ENCODE peak calls at places on chromosomes 7 and 10, in four cellular contexts. B, Q, K and S are unnamed samples.

GRCh38 chr7:130951303-130951975 is 217.4 kb upstream of the KLF14 start:
- DNase-seq in B (no peak), Q (peak; percentile 55), K (no peak), S (no peak)

GRCh38 chr7:111010833-111011232 is 80.1 kb upstream of the LRRN3 start:
- DNase-seq in K (no peak), B (no peak), Q (no peak), S (no peak)

GRCh38 chr10:128902031-128902710 is 564.9 kb upstream of the MGMT start:
- DNase-seq in B (no peak), Q (no peak), K (no peak), S (no peak)

GRCh38 chr7:71752171-71752935 is 620.4 kb downstream of the GALNT17 start:
- DNase-seq in Q (peak; percentile 30), K (peak; percentile 12), B (no peak), S (peak; percentile 79)

GRCh38 chr7:156065400-156065799 is 253.1 kb upstream of the SHH start:
- DNase-seq in Q (no peak), B (no peak), K (no peak), S (no peak)

GRCh38 chr10:98391065-98391464 is 23.9 kb downstream of the PYROXD2 start:
- DNase-seq in Q (peak; percentile 59), B (no peak), K (no peak), S (no peak)

GRCh38 chr10:83930-84530 is 34.9 kb upstream of the TUBB8 start:
- DNase-seq in K (no peak), B (no peak), Q (no peak), S (no peak)

GRCh38 chr7:103593691-103594090 is 147.7 kb upstream of the SLC26A5 start:
- DNase-seq in Q (no peak), B (no peak), K (no peak), S (no peak)

GRCh38 chr7:127588019-127588696 is at the start of gene ARF5:
- DNase-seq in B (no peak), Q (peak; percentile 86), K (peak; percentile 74), S (peak; percentile 93)

GRCh38 chr10:31819393-31819820 is 109.2 kb downstream of the ARHGAP12 start:
- DNase-seq in Q (no peak), B (no peak), K (no peak), S (no peak)

GRCh38 chr7:129827467-129827990 is 125.2 kb downstream of the UBE2H start:
- DNase-seq in Q (no peak), B (no peak), K (no peak), S (no peak)

GRCh38 chr10:133458710-133459453 is 5.1 kb downstream of the SCART1 start:
- DNase-seq in Q (no peak), K (no peak), B (no peak), S (no peak)

GRCh38 chr10:124670849-124671248 is 73.3 kb downstream of the FAM53B start:
- DNase-seq in K (no peak), Q (no peak), B (no peak), S (peak; percentile 71)

GRCh38 chr10:34405611-34406462 is 409.3 kb downstream of the PARD3 start:
- DNase-seq in B (no peak), K (peak; percentile 60), Q (no peak), S (no peak)

GRCh38 chr10:97185326-97186058 is at the start of gene SLIT1:
- DNase-seq in B (no peak), K (peak; percentile 15), Q (no peak), S (peak; percentile 46)

GRCh38 chr10:113084031-113084430 is 134.0 kb downstream of the TCF7L2 start:
- DNase-seq in K (no peak), B (no peak), Q (no peak), S (no peak)

GRCh38 chr7:117163101-117163500 is 159.8 kb downstream of the WNT2 start:
- DNase-seq in K (no peak), B (no peak), Q (no peak), S (no peak)

GRCh38 chr10:132372516-132373095 is 24.4 kb upstream of the PWWP2B start:
- DNase-seq in Q (no peak), K (no peak), B (no peak), S (no peak)

GRCh38 chr10:31460242-31460641 is 141.2 kb downstream of the ZEB1 start:
- DNase-seq in B (no peak), Q (no peak), K (no peak), S (no peak)

GRCh38 chr7:90387470-90388240 is 15.6 kb upstream of the CLDN12 start:
- DNase-seq in Q (no peak), K (no peak), B (no peak), S (no peak)

GRCh38 chr10:80203835-80204148 is 1.5 kb downstream of the ANXA11 start:
- DNase-seq in K (no peak), Q (no peak), B (no peak), S (no peak)

GRCh38 chr10:11263039-11263345 is 245.3 kb downstream of the CELF2 start:
- DNase-seq in B (no peak), Q (no peak), K (no peak), S (no peak)

GRCh38 chr10:29731760-29732159 is 97.0 kb upstream of the SVIL start:
- DNase-seq in B (no peak), K (no peak), Q (no peak), S (no peak)

GRCh38 chr7:30977222-30977621 is 13.5 kb downstream of the GHRHR start:
- DNase-seq in B (no peak), K (no peak), Q (no peak), S (no peak)

GRCh38 chr7:130853503-130854279 is 119.7 kb upstream of the KLF14 start:
- DNase-seq in B (no peak), K (peak; percentile 86), Q (no peak), S (no peak)

GRCh38 chr7:157309990-157310668 is 26.7 kb upstream of the DNAJB6 start:
- DNase-seq in K (peak; percentile 63), Q (no peak), B (peak; percentile 93), S (no peak)

GRCh38 chr7:93923291-93923690 is 1.8 kb downstream of the GNG11 start:
- DNase-seq in Q (no peak), K (peak; percentile 29), B (no peak), S (no peak)

GRCh38 chr7:155860840-155861479 is 48.7 kb upstream of the SHH start:
- DNase-seq in Q (no peak), B (peak; percentile 31), K (peak; percentile 92), S (no peak)

GRCh38 chr7:150325110-150325611 is 1.8 kb upstream of the ACTR3C start:
- DNase-seq in K (no peak), Q (no peak), B (no peak), S (no peak)

GRCh38 chr7:151964951-151965350 is 8.7 kb downstream of the GALNTL5 start:
- DNase-seq in K (no peak), B (no peak), Q (no peak), S (no peak)

GRCh38 chr10:47309403-47310089 is 9.5 kb downstream of the GDF10 start:
- DNase-seq in B (no peak), Q (no peak), K (no peak), S (no peak)

DNA sequence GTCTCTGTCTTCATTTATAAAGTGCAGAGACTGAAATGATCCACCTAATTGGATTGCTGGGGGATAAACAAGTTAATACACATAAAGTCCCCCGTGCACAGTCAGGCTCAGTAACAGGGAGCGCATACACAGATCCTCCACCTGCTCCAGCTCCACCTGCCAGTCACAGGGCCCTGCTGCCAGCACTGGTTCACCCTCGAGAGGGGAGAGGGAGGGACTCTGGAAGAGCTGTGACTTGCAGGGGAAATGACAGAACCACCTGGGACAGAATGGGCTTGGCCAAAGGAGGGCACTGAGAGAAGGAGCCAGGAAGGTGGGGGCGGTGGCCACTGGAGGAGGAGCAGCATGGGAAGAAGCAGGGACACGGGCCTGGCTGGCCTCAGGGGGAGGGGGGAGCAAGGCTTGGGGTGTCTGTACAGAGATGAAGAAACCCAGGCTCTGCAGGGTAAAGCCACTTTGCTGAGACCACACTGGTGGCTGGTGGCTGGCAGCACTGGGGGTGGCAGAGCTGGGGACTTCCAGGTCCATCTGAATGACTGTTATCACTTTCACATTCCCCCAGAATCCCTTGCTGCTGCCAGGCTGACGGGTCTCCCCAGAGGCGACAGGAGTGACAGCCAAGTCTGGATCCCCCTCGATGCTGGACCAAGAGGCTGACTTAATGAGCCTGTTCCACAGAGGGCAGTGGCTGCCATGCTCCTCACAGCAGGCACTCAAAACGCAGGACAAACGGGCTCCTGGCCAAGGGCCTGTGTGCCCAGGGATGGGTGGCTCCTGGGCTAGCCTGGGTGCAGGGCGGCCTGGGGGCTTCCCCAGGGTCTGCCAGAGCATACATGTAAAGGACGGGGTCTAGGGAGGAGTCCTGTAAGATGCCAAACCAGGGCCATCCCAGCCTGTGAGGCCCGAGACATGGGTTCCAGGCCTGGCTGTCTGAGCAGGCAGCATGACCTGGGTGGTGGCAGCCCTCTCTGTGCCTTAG is 151.1 kb downstream of the SH3PXD2A start:
- DNase-seq in B (no peak), Q (peak; percentile 44), K (no peak), S (no peak)
- TF ChIP-seq CTCF in B (no peak), Q (no peak), K (no peak), S (no peak)

DNA sequence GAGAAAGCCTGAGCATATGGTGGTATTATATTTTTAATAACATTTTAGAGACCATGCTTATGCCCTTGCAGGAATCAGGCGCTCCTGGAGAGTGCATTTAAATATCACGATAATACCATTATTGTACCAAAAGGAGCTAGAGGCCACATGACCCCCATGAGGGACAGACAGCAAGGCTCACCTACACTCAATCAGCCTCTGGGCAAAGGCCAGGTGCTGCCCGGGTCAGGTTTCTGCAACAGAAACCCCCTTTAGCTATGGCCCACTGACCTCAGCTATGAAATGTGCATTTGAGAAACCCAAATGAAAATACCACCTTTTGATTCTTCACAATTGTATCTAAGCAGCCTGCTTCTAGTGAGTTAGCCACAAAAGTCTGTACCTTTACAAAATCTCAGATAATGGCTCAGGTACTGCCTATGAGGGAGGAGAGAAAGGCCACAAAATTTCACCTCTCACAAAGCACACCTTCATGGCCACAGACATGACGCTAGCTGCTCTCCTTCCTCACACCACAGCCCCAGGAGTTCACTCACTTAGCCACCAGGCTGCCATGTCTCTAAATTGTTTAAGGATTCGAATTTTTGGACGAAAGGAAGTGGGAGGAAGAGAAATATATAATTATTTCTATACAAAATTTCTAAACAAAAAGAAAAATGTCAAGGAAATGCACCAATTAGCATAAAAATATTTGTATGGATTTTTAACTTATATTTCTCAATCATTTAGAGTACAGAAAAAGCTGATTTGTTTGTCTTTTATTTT is 79.9 kb downstream of the GLI3 start:
- DNase-seq in K (no peak), B (no peak), Q (no peak), S (no peak)
- TF ChIP-seq CTCF in K (no peak), B (no peak), Q (no peak), S (no peak)

GRCh38 chr7:12211054-12212050 is at the start of gene TMEM106B:
- DNase-seq in B (peak; percentile 83), K (peak; percentile 97), Q (peak; percentile 97), S (peak; percentile 99)
- TF ChIP-seq CTCF in B (no peak), K (peak; percentile 26), Q (peak; percentile 12), S (peak; percentile 10)

DNA sequence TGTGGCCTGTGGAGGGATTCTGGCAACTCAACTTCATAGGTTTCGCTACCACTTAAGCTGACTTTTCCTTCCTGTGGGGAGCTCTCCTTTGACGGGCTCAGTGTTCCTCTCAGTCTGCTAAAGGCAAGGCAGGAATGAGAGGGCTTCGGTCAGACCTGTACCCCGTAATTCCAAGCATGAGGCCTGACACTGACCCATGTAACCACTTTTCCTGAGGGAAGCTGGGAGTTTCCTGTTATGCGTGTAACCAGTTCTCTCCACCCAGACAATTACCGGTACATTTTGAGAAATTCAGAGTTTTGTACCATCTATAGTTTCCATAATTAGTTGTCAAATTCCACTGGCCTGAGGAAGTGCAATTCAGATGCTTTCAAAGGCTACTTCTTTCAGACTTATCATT is 80.0 kb downstream of the ZNF92 start:
- DNase-seq in B (no peak), Q (no peak), K (no peak), S (no peak)
- TF ChIP-seq CTCF in B (no peak), Q (no peak), K (no peak), S (no peak)